ENCODE peak calls at places on chromosomes 16 and 17, in ten cellular contexts. One of them, this sample, is unnamed.

GRCh38 chr16:87927195-87927562 is 9.2 kb downstream of the CA5A start:
- DNase-seq in fibroblast of villous mesenchyme: no peak
- DNase-seq in pancreas: no peak
- DNase-seq in choroid plexus epithelial cell: no peak
- DNase-seq in progenitor cell of endocrine pancreas: no peak
- DNase-seq in GM06990: no peak
- DNase-seq in mucosa of descending colon: no peak
- DNase-seq in Caco-2: peak; percentile 51
- DNase-seq in keratinocyte: no peak
- DNase-seq in endothelial cell of umbilical vein: no peak
- DNase-seq in this sample: no peak

GRCh38 chr17:18261146-18261515 is 669 bp downstream of the MIEF2 start:
- DNase-seq in fibroblast of villous mesenchyme: peak; percentile 38
- DNase-seq in pancreas: peak; percentile 88
- DNase-seq in choroid plexus epithelial cell: peak; percentile 48
- DNase-seq in progenitor cell of endocrine pancreas: no peak
- DNase-seq in GM06990: no peak
- DNase-seq in mucosa of descending colon: peak; percentile 64
- DNase-seq in Caco-2: peak; percentile 52
- DNase-seq in keratinocyte: no peak
- DNase-seq in endothelial cell of umbilical vein: peak; percentile 21
- DNase-seq in this sample: peak; percentile 49

GRCh38 chr17:75338335-75338734 is 49.1 kb upstream of the SLC25A19 start:
- DNase-seq in fibroblast of villous mesenchyme: peak; percentile 83
- DNase-seq in pancreas: no peak
- DNase-seq in choroid plexus epithelial cell: no peak
- DNase-seq in progenitor cell of endocrine pancreas: no peak
- DNase-seq in GM06990: no peak
- DNase-seq in mucosa of descending colon: no peak
- DNase-seq in Caco-2: no peak
- DNase-seq in keratinocyte: no peak
- DNase-seq in endothelial cell of umbilical vein: no peak
- DNase-seq in this sample: peak; percentile 54

GRCh38 chr16:81796585-81797346 is 17.7 kb downstream of the PLCG2 start:
- DNase-seq in fibroblast of villous mesenchyme: no peak
- DNase-seq in pancreas: no peak
- DNase-seq in choroid plexus epithelial cell: peak; percentile 54
- DNase-seq in progenitor cell of endocrine pancreas: no peak
- DNase-seq in GM06990: no peak
- DNase-seq in mucosa of descending colon: no peak
- DNase-seq in Caco-2: no peak
- DNase-seq in keratinocyte: peak; percentile 19
- DNase-seq in endothelial cell of umbilical vein: no peak
- DNase-seq in this sample: no peak

GRCh38 chr17:34499576-34499975 is 79.8 kb upstream of the TMEM132E start:
- DNase-seq in fibroblast of villous mesenchyme: peak; percentile 20
- DNase-seq in pancreas: no peak
- DNase-seq in choroid plexus epithelial cell: peak; percentile 28
- DNase-seq in progenitor cell of endocrine pancreas: no peak
- DNase-seq in GM06990: no peak
- DNase-seq in mucosa of descending colon: no peak
- DNase-seq in Caco-2: peak; percentile 52
- DNase-seq in keratinocyte: peak; percentile 5
- DNase-seq in endothelial cell of umbilical vein: peak; percentile 31
- DNase-seq in this sample: peak; percentile 9

GRCh38 chr16:89085755-89086154 is 7.9 kb upstream of the ACSF3 start:
- DNase-seq in fibroblast of villous mesenchyme: no peak
- DNase-seq in pancreas: no peak
- DNase-seq in choroid plexus epithelial cell: no peak
- DNase-seq in progenitor cell of endocrine pancreas: no peak
- DNase-seq in GM06990: no peak
- DNase-seq in mucosa of descending colon: no peak
- DNase-seq in Caco-2: no peak
- DNase-seq in keratinocyte: no peak
- DNase-seq in endothelial cell of umbilical vein: no peak
- DNase-seq in this sample: no peak

GRCh38 chr16:80122155-80122554 is 418.6 kb upstream of the DYNLRB2 start:
- DNase-seq in fibroblast of villous mesenchyme: peak; percentile 83
- DNase-seq in pancreas: no peak
- DNase-seq in choroid plexus epithelial cell: peak; percentile 57
- DNase-seq in progenitor cell of endocrine pancreas: no peak
- DNase-seq in GM06990: no peak
- DNase-seq in mucosa of descending colon: no peak
- DNase-seq in Caco-2: no peak
- DNase-seq in keratinocyte: no peak
- DNase-seq in endothelial cell of umbilical vein: no peak
- DNase-seq in this sample: peak; percentile 76

GRCh38 chr17:81468111-81468764 is 44.4 kb downstream of the ACTG1 start:
- DNase-seq in fibroblast of villous mesenchyme: no peak
- DNase-seq in pancreas: no peak
- DNase-seq in choroid plexus epithelial cell: no peak
- DNase-seq in progenitor cell of endocrine pancreas: no peak
- DNase-seq in GM06990: no peak
- DNase-seq in mucosa of descending colon: no peak
- DNase-seq in Caco-2: no peak
- DNase-seq in keratinocyte: no peak
- DNase-seq in endothelial cell of umbilical vein: no peak
- DNase-seq in this sample: no peak

GRCh38 chr17:59456923-59457615 is 108.3 kb upstream of the DHX40 start:
- DNase-seq in fibroblast of villous mesenchyme: no peak
- DNase-seq in pancreas: no peak
- DNase-seq in choroid plexus epithelial cell: no peak
- DNase-seq in progenitor cell of endocrine pancreas: no peak
- DNase-seq in GM06990: no peak
- DNase-seq in mucosa of descending colon: no peak
- DNase-seq in Caco-2: no peak
- DNase-seq in keratinocyte: no peak
- DNase-seq in endothelial cell of umbilical vein: no peak
- DNase-seq in this sample: no peak

GRCh38 chr17:41446806-41447205 is 6.0 kb upstream of the KRT38 start:
- DNase-seq in fibroblast of villous mesenchyme: peak; percentile 93
- DNase-seq in pancreas: no peak
- DNase-seq in choroid plexus epithelial cell: peak; percentile 76
- DNase-seq in progenitor cell of endocrine pancreas: no peak
- DNase-seq in GM06990: no peak
- DNase-seq in mucosa of descending colon: no peak
- DNase-seq in Caco-2: no peak
- DNase-seq in keratinocyte: no peak
- DNase-seq in endothelial cell of umbilical vein: no peak
- DNase-seq in this sample: peak; percentile 46

GRCh38 chr17:75518201-75518600 is 1.9 kb downstream of the TSEN54 start:
- DNase-seq in fibroblast of villous mesenchyme: no peak
- DNase-seq in pancreas: no peak
- DNase-seq in choroid plexus epithelial cell: no peak
- DNase-seq in progenitor cell of endocrine pancreas: no peak
- DNase-seq in GM06990: no peak
- DNase-seq in mucosa of descending colon: no peak
- DNase-seq in Caco-2: no peak
- DNase-seq in keratinocyte: no peak
- DNase-seq in endothelial cell of umbilical vein: no peak
- DNase-seq in this sample: no peak

GRCh38 chr17:57609878-57610270 is 135.2 kb downstream of the CCDC182 start:
- DNase-seq in fibroblast of villous mesenchyme: no peak
- DNase-seq in pancreas: no peak
- DNase-seq in choroid plexus epithelial cell: no peak
- DNase-seq in progenitor cell of endocrine pancreas: no peak
- DNase-seq in GM06990: no peak
- DNase-seq in mucosa of descending colon: no peak
- DNase-seq in Caco-2: no peak
- DNase-seq in keratinocyte: no peak
- DNase-seq in endothelial cell of umbilical vein: no peak
- DNase-seq in this sample: no peak

GRCh38 chr17:44487170-44487569 is 16.0 kb downstream of the GPATCH8 start:
- DNase-seq in fibroblast of villous mesenchyme: no peak
- DNase-seq in pancreas: no peak
- DNase-seq in choroid plexus epithelial cell: no peak
- DNase-seq in progenitor cell of endocrine pancreas: no peak
- DNase-seq in GM06990: no peak
- DNase-seq in mucosa of descending colon: no peak
- DNase-seq in Caco-2: no peak
- DNase-seq in keratinocyte: no peak
- DNase-seq in endothelial cell of umbilical vein: no peak
- DNase-seq in this sample: no peak

GRCh38 chr17:48915459-48916282 is 7.5 kb downstream of the UBE2Z start:
- DNase-seq in fibroblast of villous mesenchyme: peak; percentile 90
- DNase-seq in pancreas: no peak
- DNase-seq in choroid plexus epithelial cell: peak; percentile 96
- DNase-seq in progenitor cell of endocrine pancreas: no peak
- DNase-seq in GM06990: peak; percentile 67
- DNase-seq in mucosa of descending colon: no peak
- DNase-seq in Caco-2: peak; percentile 48
- DNase-seq in keratinocyte: peak; percentile 85
- DNase-seq in endothelial cell of umbilical vein: peak; percentile 47
- DNase-seq in this sample: peak; percentile 84

GRCh38 chr17:79778504-79779087 is 648 bp downstream of the CBX2 start:
- DNase-seq in fibroblast of villous mesenchyme: no peak
- DNase-seq in pancreas: no peak
- DNase-seq in choroid plexus epithelial cell: no peak
- DNase-seq in progenitor cell of endocrine pancreas: no peak
- DNase-seq in GM06990: no peak
- DNase-seq in mucosa of descending colon: no peak
- DNase-seq in Caco-2: no peak
- DNase-seq in keratinocyte: no peak
- DNase-seq in endothelial cell of umbilical vein: no peak
- DNase-seq in this sample: no peak
- TF ChIP-seq CTCF in fibroblast of villous mesenchyme: no peak
- TF ChIP-seq CTCF in pancreas: no peak
- TF ChIP-seq CTCF in choroid plexus epithelial cell: no peak
- TF ChIP-seq CTCF in progenitor cell of endocrine pancreas: no peak
- TF ChIP-seq CTCF in GM06990: no peak
- TF ChIP-seq CTCF in mucosa of descending colon: no peak
- TF ChIP-seq CTCF in Caco-2: no peak
- TF ChIP-seq CTCF in keratinocyte: no peak
- TF ChIP-seq CTCF in endothelial cell of umbilical vein: no peak
- TF ChIP-seq CTCF in this sample: no peak

GRCh38 chr17:13599808-13600398 is 1.8 kb downstream of the HS3ST3A1 start:
- DNase-seq in fibroblast of villous mesenchyme: peak; percentile 31
- DNase-seq in pancreas: no peak
- DNase-seq in choroid plexus epithelial cell: no peak
- DNase-seq in progenitor cell of endocrine pancreas: no peak
- DNase-seq in GM06990: no peak
- DNase-seq in mucosa of descending colon: no peak
- DNase-seq in Caco-2: no peak
- DNase-seq in keratinocyte: no peak
- DNase-seq in endothelial cell of umbilical vein: no peak
- DNase-seq in this sample: no peak

GRCh38 chr17:13596241-13596941 is 5.3 kb downstream of the HS3ST3A1 start:
- DNase-seq in fibroblast of villous mesenchyme: no peak
- DNase-seq in pancreas: no peak
- DNase-seq in choroid plexus epithelial cell: no peak
- DNase-seq in progenitor cell of endocrine pancreas: no peak
- DNase-seq in GM06990: no peak
- DNase-seq in mucosa of descending colon: no peak
- DNase-seq in Caco-2: no peak
- DNase-seq in keratinocyte: no peak
- DNase-seq in endothelial cell of umbilical vein: no peak
- DNase-seq in this sample: no peak

GRCh38 chr17:13598353-13599167 is 3.2 kb downstream of the HS3ST3A1 start:
- DNase-seq in fibroblast of villous mesenchyme: no peak
- DNase-seq in pancreas: no peak
- DNase-seq in choroid plexus epithelial cell: no peak
- DNase-seq in progenitor cell of endocrine pancreas: no peak
- DNase-seq in GM06990: no peak
- DNase-seq in mucosa of descending colon: no peak
- DNase-seq in Caco-2: no peak
- DNase-seq in keratinocyte: no peak
- DNase-seq in endothelial cell of umbilical vein: no peak
- DNase-seq in this sample: no peak

GRCh38 chr17:13599168-13599577 is 2.6 kb downstream of the HS3ST3A1 start:
- DNase-seq in fibroblast of villous mesenchyme: no peak
- DNase-seq in pancreas: no peak
- DNase-seq in choroid plexus epithelial cell: no peak
- DNase-seq in progenitor cell of endocrine pancreas: no peak
- DNase-seq in GM06990: no peak
- DNase-seq in mucosa of descending colon: no peak
- DNase-seq in Caco-2: no peak
- DNase-seq in keratinocyte: no peak
- DNase-seq in endothelial cell of umbilical vein: no peak
- DNase-seq in this sample: no peak

DNA sequence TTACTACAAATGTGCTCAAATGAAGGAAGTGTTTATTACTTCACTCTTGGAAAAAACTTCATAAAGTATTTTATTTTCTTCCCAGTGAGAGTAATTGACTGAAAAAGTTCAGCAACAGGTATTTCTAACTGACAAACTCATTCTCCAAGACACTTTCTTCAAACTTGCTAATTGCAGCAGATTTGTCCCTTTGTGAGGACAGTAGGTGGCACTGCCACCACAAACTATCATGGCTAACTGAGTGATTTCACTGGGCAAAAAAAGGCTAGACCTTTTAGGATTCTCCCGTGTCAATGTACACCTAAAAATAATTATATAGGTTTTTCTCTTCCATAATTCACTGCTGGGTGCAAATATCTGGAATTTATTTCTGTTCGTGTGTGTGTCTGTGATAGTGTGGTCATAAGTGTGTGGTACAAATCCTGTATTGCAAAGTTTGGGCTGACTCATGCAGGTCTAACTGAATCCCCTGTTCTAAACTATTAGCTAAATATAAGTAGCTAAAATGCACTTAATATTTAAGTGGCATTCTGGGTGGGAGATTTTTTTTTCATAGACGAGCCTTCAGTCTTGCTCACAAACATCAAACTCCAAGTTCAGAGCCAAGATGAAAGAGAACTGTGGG is 3.9 kb downstream of the HS3ST3A1 start:
- DNase-seq in fibroblast of villous mesenchyme: peak; percentile 70
- DNase-seq in pancreas: no peak
- DNase-seq in choroid plexus epithelial cell: peak; percentile 79
- DNase-seq in progenitor cell of endocrine pancreas: no peak
- DNase-seq in GM06990: no peak
- DNase-seq in mucosa of descending colon: no peak
- DNase-seq in Caco-2: peak; percentile 5
- DNase-seq in keratinocyte: no peak
- DNase-seq in endothelial cell of umbilical vein: peak; percentile 27
- DNase-seq in this sample: peak; percentile 65
- TF ChIP-seq CTCF in fibroblast of villous mesenchyme: peak; percentile 64
- TF ChIP-seq CTCF in pancreas: peak; percentile 42
- TF ChIP-seq CTCF in choroid plexus epithelial cell: peak; percentile 66
- TF ChIP-seq CTCF in progenitor cell of endocrine pancreas: peak; percentile 70
- TF ChIP-seq CTCF in GM06990: peak; percentile 70
- TF ChIP-seq CTCF in mucosa of descending colon: peak; percentile 10
- TF ChIP-seq CTCF in Caco-2: no peak
- TF ChIP-seq CTCF in keratinocyte: peak; percentile 71
- TF ChIP-seq CTCF in endothelial cell of umbilical vein: peak; percentile 39
- TF ChIP-seq CTCF in this sample: peak; percentile 75

GRCh38 chr16:53945996-53946395 is 242.0 kb downstream of the FTO start:
- DNase-seq in fibroblast of villous mesenchyme: peak; percentile 76
- DNase-seq in pancreas: no peak
- DNase-seq in choroid plexus epithelial cell: peak; percentile 83
- DNase-seq in progenitor cell of endocrine pancreas: no peak
- DNase-seq in GM06990: no peak
- DNase-seq in mucosa of descending colon: no peak
- DNase-seq in Caco-2: peak; percentile 65
- DNase-seq in keratinocyte: no peak
- DNase-seq in endothelial cell of umbilical vein: peak; percentile 58
- DNase-seq in this sample: peak; percentile 56
- TF ChIP-seq CTCF in fibroblast of villous mesenchyme: peak; percentile 87
- TF ChIP-seq CTCF in pancreas: peak; percentile 60
- TF ChIP-seq CTCF in choroid plexus epithelial cell: peak; percentile 92
- TF ChIP-seq CTCF in progenitor cell of endocrine pancreas: peak; percentile 80
- TF ChIP-seq CTCF in GM06990: peak; percentile 75
- TF ChIP-seq CTCF in mucosa of descending colon: peak; percentile 38
- TF ChIP-seq CTCF in Caco-2: peak; percentile 69
- TF ChIP-seq CTCF in keratinocyte: peak; percentile 79
- TF ChIP-seq CTCF in endothelial cell of umbilical vein: peak; percentile 55
- TF ChIP-seq CTCF in this sample: peak; percentile 84

GRCh38 chr16:85204242-85205010 is 92.2 kb upstream of the CIBAR2 start:
- DNase-seq in fibroblast of villous mesenchyme: peak; percentile 71
- DNase-seq in pancreas: no peak
- DNase-seq in choroid plexus epithelial cell: peak; percentile 83
- DNase-seq in progenitor cell of endocrine pancreas: no peak
- DNase-seq in GM06990: no peak
- DNase-seq in mucosa of descending colon: no peak
- DNase-seq in Caco-2: no peak
- DNase-seq in keratinocyte: no peak
- DNase-seq in endothelial cell of umbilical vein: peak; percentile 76
- DNase-seq in this sample: peak; percentile 96
- TF ChIP-seq CTCF in fibroblast of villous mesenchyme: no peak
- TF ChIP-seq CTCF in pancreas: no peak
- TF ChIP-seq CTCF in choroid plexus epithelial cell: peak; percentile 25
- TF ChIP-seq CTCF in progenitor cell of endocrine pancreas: no peak
- TF ChIP-seq CTCF in GM06990: no peak
- TF ChIP-seq CTCF in mucosa of descending colon: no peak
- TF ChIP-seq CTCF in Caco-2: no peak
- TF ChIP-seq CTCF in keratinocyte: no peak
- TF ChIP-seq CTCF in endothelial cell of umbilical vein: no peak
- TF ChIP-seq CTCF in this sample: no peak

This sample was measured in AG10803.